ENCODE peak calls at places on chromosomes 2 and 18, in four cellular contexts. One of them, this sample, is unnamed.

GRCh38 chr2:219362524-219363164 is 25.1 kb downstream of the DNPEP start:
- DNase-seq in endothelial cell: no peak
- DNase-seq in RWPE1: peak; percentile 30
- DNase-seq in GM10248: no peak
- DNase-seq in this sample: no peak

GRCh38 chr18:44474067-44474411 is 206.6 kb upstream of the SETBP1 start:
- DNase-seq in endothelial cell: no peak
- DNase-seq in RWPE1: no peak
- DNase-seq in GM10248: no peak
- DNase-seq in this sample: no peak

GRCh38 chr2:238467772-238468171 is 41.0 kb downstream of the ASB1 start:
- DNase-seq in endothelial cell: no peak
- DNase-seq in RWPE1: no peak
- DNase-seq in GM10248: no peak
- DNase-seq in this sample: no peak

GRCh38 chr2:174023591-174024523 is 58.7 kb upstream of the SP3 start:
- DNase-seq in endothelial cell: no peak
- DNase-seq in RWPE1: peak; percentile 80
- DNase-seq in GM10248: peak; percentile 48
- DNase-seq in this sample: no peak

GRCh38 chr18:68676913-68677312 is 38.0 kb downstream of the TMX3 start:
- DNase-seq in endothelial cell: no peak
- DNase-seq in RWPE1: no peak
- DNase-seq in GM10248: no peak
- DNase-seq in this sample: no peak

GRCh38 chr18:62399781-62400308 is 74.7 kb downstream of the TNFRSF11A start:
- DNase-seq in endothelial cell: peak; percentile 27
- DNase-seq in RWPE1: no peak
- DNase-seq in GM10248: no peak
- DNase-seq in this sample: no peak

GRCh38 chr18:54119524-54120019 is 104.9 kb downstream of the MBD2 start:
- DNase-seq in endothelial cell: peak; percentile 19
- DNase-seq in RWPE1: peak; percentile 20
- DNase-seq in GM10248: peak; percentile 28
- DNase-seq in this sample: peak; percentile 21

GRCh38 chr2:240214790-240215675 is 74.6 kb upstream of the OTOS start:
- DNase-seq in endothelial cell: no peak
- DNase-seq in RWPE1: no peak
- DNase-seq in GM10248: no peak
- DNase-seq in this sample: no peak

GRCh38 chr2:20629181-20629580 is 21.7 kb downstream of the HS1BP3 start:
- DNase-seq in endothelial cell: no peak
- DNase-seq in RWPE1: no peak
- DNase-seq in GM10248: no peak
- DNase-seq in this sample: no peak

GRCh38 chr2:120934221-120934639 is 198.6 kb downstream of the GLI2 start:
- DNase-seq in endothelial cell: no peak
- DNase-seq in RWPE1: no peak
- DNase-seq in GM10248: no peak
- DNase-seq in this sample: no peak

GRCh38 chr18:75133721-75134645 is 75.0 kb downstream of the PTGR3 start:
- DNase-seq in endothelial cell: no peak
- DNase-seq in RWPE1: no peak
- DNase-seq in GM10248: no peak
- DNase-seq in this sample: no peak

GRCh38 chr2:239920616-239921365 is 104.4 kb downstream of the NDUFA10 start:
- DNase-seq in endothelial cell: no peak
- DNase-seq in RWPE1: no peak
- DNase-seq in GM10248: no peak
- DNase-seq in this sample: no peak

GRCh38 chr2:175436076-175436475 is 254.6 kb upstream of the ATP5MC3 start:
- DNase-seq in endothelial cell: no peak
- DNase-seq in RWPE1: peak; percentile 15
- DNase-seq in GM10248: no peak
- DNase-seq in this sample: no peak

GRCh38 chr18:13454363-13455150 is 236.0 kb downstream of the LDLRAD4 start:
- DNase-seq in endothelial cell: no peak
- DNase-seq in RWPE1: no peak
- DNase-seq in GM10248: no peak
- DNase-seq in this sample: no peak

GRCh38 chr18:23765931-23766330 is 76.7 kb downstream of the LAMA3 start:
- DNase-seq in endothelial cell: no peak
- DNase-seq in RWPE1: no peak
- DNase-seq in GM10248: no peak
- DNase-seq in this sample: no peak

GRCh38 chr2:124147552-124147951 is 122.5 kb downstream of the CNTNAP5 start:
- DNase-seq in endothelial cell: no peak
- DNase-seq in RWPE1: no peak
- DNase-seq in GM10248: no peak
- DNase-seq in this sample: no peak

GRCh38 chr2:6986894-6987487 is 69.8 kb downstream of the RNF144A start:
- DNase-seq in endothelial cell: no peak
- DNase-seq in RWPE1: no peak
- DNase-seq in GM10248: no peak
- DNase-seq in this sample: peak; percentile 66

GRCh38 chr2:20221939-20222768 is 2.8 kb downstream of the SDC1 start:
- DNase-seq in endothelial cell: no peak
- DNase-seq in RWPE1: no peak
- DNase-seq in GM10248: no peak
- DNase-seq in this sample: no peak

GRCh38 chr2:84801816-84802215 is 79.1 kb downstream of the TRABD2A start:
- DNase-seq in endothelial cell: no peak
- DNase-seq in RWPE1: no peak
- DNase-seq in GM10248: no peak
- DNase-seq in this sample: no peak